ENCODE peak calls at places on chromosome 11, in seven cellular contexts. W, X, K, B, P, G and D are unnamed samples.

GRCh38 chr11:81092517-81092916 is 1641.1 kb downstream of the FAM181B start:
- DNase-seq in K (no peak), B (no peak), W (no peak), X (no peak), G (no peak), P (peak; percentile 30), D (no peak)

GRCh38 chr11:69326622-69327219 is 32.8 kb downstream of the MYEOV start:
- DNase-seq in B (no peak), X (no peak), W (no peak), K (no peak), P (no peak), G (no peak), D (no peak)

GRCh38 chr11:83819936-83820549 is 533.9 kb upstream of the CCDC90B start:
- DNase-seq in B (no peak), P (peak; percentile 60), G (no peak), X (peak; percentile 79), K (peak; percentile 48), W (no peak), D (no peak)

GRCh38 chr11:119148855-119149370 is at the start of gene ABCG4:
- DNase-seq in P (peak; percentile 20), K (no peak), X (no peak), W (no peak), B (no peak), G (no peak), D (peak; percentile 17)

GRCh38 chr11:111421251-111421650 is 42.2 kb upstream of the POU2AF1 start:
- DNase-seq in P (no peak), W (no peak), G (no peak), X (no peak), K (no peak), B (no peak), D (no peak)

GRCh38 chr11:17695454-17696441 is 23.6 kb upstream of the MYOD1 start:
- DNase-seq in P (no peak), K (no peak), W (no peak), X (no peak), B (no peak), G (no peak), D (no peak)

GRCh38 chr11:86688398-86689179 is 16.2 kb upstream of the ME3 start:
- DNase-seq in P (no peak), X (peak; percentile 91), K (no peak), G (no peak), W (no peak), B (no peak), D (peak; percentile 73)

GRCh38 chr11:100550910-100551309 is 136.2 kb upstream of the ARHGAP42 start:
- DNase-seq in P (no peak), G (no peak), B (no peak), X (no peak), W (no peak), K (no peak), D (no peak)

GRCh38 chr11:18615628-18616392 is 16.2 kb downstream of the MISFA start:
- DNase-seq in B (no peak), K (peak; percentile 36), G (no peak), X (peak; percentile 82), P (no peak), W (no peak), D (no peak)

GRCh38 chr11:19674420-19674819 is 38.2 kb upstream of the NAV2 start:
- DNase-seq in B (no peak), P (no peak), W (peak; percentile 80), G (peak; percentile 73), X (no peak), K (peak; percentile 77), D (no peak)

GRCh38 chr11:35622070-35622469 is 3.8 kb downstream of the FJX1 start:
- DNase-seq in K (peak; percentile 86), W (peak; percentile 66), B (no peak), P (no peak), X (peak; percentile 84), G (no peak), D (peak; percentile 52)

GRCh38 chr11:129655247-129655832 is 160.3 kb upstream of the TMEM45B start:
- DNase-seq in G (no peak), P (no peak), X (no peak), B (no peak), K (no peak), W (no peak), D (no peak)

GRCh38 chr11:464316-464715 is 14.2 kb downstream of the PTDSS2 start:
- DNase-seq in W (no peak), B (no peak), K (no peak), P (no peak), X (no peak), G (no peak), D (no peak)

GRCh38 chr11:76259299-76259908 is 53.1 kb upstream of the WNT11 start:
- DNase-seq in G (no peak), W (no peak), P (no peak), X (no peak), B (no peak), K (no peak), D (no peak)

GRCh38 chr11:76260296-76260695 is 54.0 kb upstream of the WNT11 start:
- DNase-seq in B (peak; percentile 37), K (no peak), W (no peak), P (no peak), G (no peak), X (no peak), D (no peak)

GRCh38 chr11:76253416-76253815 is 47.1 kb upstream of the WNT11 start:
- DNase-seq in X (no peak), K (no peak), B (no peak), G (no peak), W (no peak), P (no peak), D (no peak)

GRCh38 chr11:76256448-76256847 is 50.1 kb upstream of the WNT11 start:
- DNase-seq in B (peak; percentile 37), X (no peak), W (no peak), G (no peak), P (no peak), K (no peak), D (no peak)

DNA sequence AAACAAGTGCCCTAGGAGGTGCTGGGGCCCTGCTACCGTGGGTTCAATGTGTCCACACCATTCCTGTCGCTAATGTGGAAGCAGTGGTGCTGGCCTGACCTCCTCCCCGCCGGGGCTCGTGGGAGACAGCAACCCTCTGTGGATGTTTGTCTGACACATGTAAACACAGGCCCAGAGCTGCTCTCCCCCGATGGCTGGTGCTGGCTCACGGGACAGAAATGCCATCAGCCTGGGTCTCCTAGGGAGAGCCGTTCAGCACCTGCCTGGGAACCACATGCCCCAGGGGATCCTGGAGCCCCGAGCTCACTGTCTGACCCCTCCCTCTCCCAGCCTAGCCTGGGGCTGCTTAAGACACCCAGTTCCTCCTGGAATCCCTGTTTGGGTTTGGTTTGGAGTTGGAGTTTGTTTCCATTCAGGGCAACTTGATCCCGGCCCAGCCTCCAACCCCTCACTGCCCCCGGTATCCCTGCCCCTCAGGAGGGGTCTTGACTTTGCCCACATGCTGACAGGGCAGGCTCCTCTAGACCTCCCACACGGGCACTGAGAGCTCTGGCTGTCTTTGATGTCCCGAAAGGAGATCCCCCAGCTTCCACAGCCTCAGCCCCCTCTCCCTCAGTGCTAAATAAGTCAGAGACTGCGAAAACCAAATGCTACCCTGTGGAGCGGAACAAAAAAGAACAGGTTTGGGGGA is 50.9 kb upstream of the WNT11 start:
- DNase-seq in G (no peak), X (no peak), K (no peak), B (peak; percentile 34), W (no peak), P (no peak), D (no peak)
- H3K27me3 ChIP-seq in G (no peaks in the 10 kb centered on the region), X (peaks cover 87% of the 10 kb centered on the region), K (no peaks in the 10 kb centered on the region), B (no peaks in the 10 kb centered on the region), W (no peaks in the 10 kb centered on the region), P (no peaks in the 10 kb centered on the region), D (no peaks in the 10 kb centered on the region)

DNA sequence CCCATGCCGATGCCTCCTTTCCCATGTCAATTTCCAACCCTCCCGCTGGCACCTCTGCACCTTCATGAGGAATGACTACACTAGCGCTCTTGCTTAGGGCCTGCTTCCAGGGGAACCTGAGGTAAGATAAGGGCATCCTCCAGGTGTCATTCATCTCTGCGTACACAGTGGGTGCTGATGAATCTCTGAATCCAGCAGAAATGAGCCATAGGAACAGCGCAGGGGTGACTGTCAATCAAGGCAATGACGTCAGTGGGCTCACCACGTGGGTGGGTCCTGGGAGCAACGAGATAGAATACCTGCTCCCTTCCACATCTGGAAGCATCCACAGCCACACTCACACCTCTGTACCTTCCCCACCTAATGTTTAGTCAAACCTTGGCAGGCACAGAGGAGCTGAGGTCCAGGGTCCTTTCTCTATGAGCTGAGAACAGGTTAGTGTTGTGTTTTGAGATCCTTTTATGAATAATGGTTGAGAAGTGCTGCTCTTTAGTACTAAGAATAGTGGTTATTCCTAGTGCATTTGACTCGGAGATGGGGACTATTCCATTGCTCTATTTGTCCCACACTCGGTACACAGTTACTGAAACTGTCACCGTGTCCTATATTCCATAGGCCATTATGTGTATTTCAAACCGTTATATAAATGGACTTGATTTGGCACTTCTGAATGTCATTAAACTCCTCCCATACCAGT is 193.2 kb downstream of the ST3GAL4 start:
- DNase-seq in X (no peak), G (no peak), K (no peak), W (no peak), P (no peak), B (no peak), D (no peak)
- H3K4me3 ChIP-seq in X (no peak overlapping the region), G (no peak overlapping the region), K (no peak overlapping the region), W (no peak overlapping the region), P (no peak overlapping the region), B (no peak overlapping the region), D (no peak overlapping the region)

DNA sequence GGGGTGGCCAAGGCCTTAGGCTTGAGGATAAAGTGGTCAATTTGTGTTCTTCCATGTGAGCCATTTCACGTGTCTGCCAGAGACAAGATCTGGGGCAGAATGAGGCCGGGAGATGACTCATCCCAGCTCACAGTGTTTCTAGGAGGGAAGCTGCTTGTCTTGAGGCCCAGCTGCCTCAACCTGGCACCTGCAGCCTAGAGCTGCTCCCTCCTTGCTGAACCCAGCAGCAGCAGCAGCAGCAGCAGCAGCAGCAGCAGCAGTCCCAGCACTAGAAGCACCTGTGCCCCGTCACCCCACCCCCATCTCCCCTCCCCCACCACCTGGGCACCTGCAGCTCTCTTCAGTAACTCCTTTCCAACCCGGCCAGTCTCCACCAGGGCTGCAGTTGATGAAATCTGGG is 143.3 kb downstream of the NXPE2 start:
- DNase-seq in K (peak; percentile 12), G (no peak), X (peak; percentile 17), B (no peak), W (no peak), P (no peak), D (peak; percentile 57)
- H3K9me3 ChIP-seq in K (no peaks in the 10 kb centered on the region), G (no peaks in the 10 kb centered on the region), X (peaks cover 2% of the 10 kb centered on the region), B (no peaks in the 10 kb centered on the region), W (peaks cover 7% of the 10 kb centered on the region), P (no peaks in the 10 kb centered on the region), D (no peaks in the 10 kb centered on the region)

GRCh38 chr11:124746621-124747243 is 5.3 kb downstream of the VSIG2 start:
- DNase-seq in K (peak; percentile 69), G (peak; percentile 93), P (peak; percentile 95), W (peak; percentile 75), B (peak; percentile 90), X (peak; percentile 72), D (no peak)
- H3K27me3 ChIP-seq in K (peaks cover 4% of the 10 kb centered on the region), G (no peaks in the 10 kb centered on the region), P (no peaks in the 10 kb centered on the region), W (no peaks in the 10 kb centered on the region), B (no peaks in the 10 kb centered on the region), X (no peaks in the 10 kb centered on the region), D (no peaks in the 10 kb centered on the region)